ENCODE peak calls at places on chromosomes 4 and X, in nine cellular contexts. One of them, this sample, is unnamed.
A peak's percentile ranks its signal among the peaks of the same experiment; 100 is the strongest.

GRCh38 chrX:127138218-127138617 is 318.7 kb downstream of the PRR32 start:
- DNase-seq in thyroid gland: no peak
- DNase-seq in left lung: no peak
- DNase-seq in tibial nerve: no peak
- DNase-seq in CD8-positive, alpha-beta memory T cell: no peak
- DNase-seq in IMR-90: no peak
- DNase-seq in colonic mucosa: no peak
- DNase-seq in upper lobe of right lung: no peak
- DNase-seq in mammary epithelial cell: no peak
- DNase-seq in this sample: no peak

GRCh38 chr4:13173974-13174373 is 310.2 kb downstream of the RAB28 start:
- DNase-seq in thyroid gland: peak; percentile 13
- DNase-seq in left lung: peak; percentile 41
- DNase-seq in tibial nerve: peak; percentile 65
- DNase-seq in CD8-positive, alpha-beta memory T cell: no peak
- DNase-seq in IMR-90: no peak
- DNase-seq in colonic mucosa: peak; percentile 30
- DNase-seq in upper lobe of right lung: no peak
- DNase-seq in mammary epithelial cell: no peak
- DNase-seq in this sample: no peak

GRCh38 chr4:182449186-182449880 is 206.1 kb downstream of the TENM3 start:
- DNase-seq in thyroid gland: no peak
- DNase-seq in left lung: no peak
- DNase-seq in tibial nerve: no peak
- DNase-seq in CD8-positive, alpha-beta memory T cell: no peak
- DNase-seq in IMR-90: peak; percentile 49
- DNase-seq in colonic mucosa: peak; percentile 19
- DNase-seq in upper lobe of right lung: no peak
- DNase-seq in mammary epithelial cell: peak; percentile 54
- DNase-seq in this sample: peak; percentile 57

GRCh38 chrX:136823175-136823574 is 42.4 kb upstream of the ARHGEF6 start:
- DNase-seq in thyroid gland: no peak
- DNase-seq in left lung: no peak
- DNase-seq in tibial nerve: no peak
- DNase-seq in CD8-positive, alpha-beta memory T cell: no peak
- DNase-seq in IMR-90: peak; percentile 54
- DNase-seq in colonic mucosa: no peak
- DNase-seq in upper lobe of right lung: no peak
- DNase-seq in mammary epithelial cell: peak; percentile 25
- DNase-seq in this sample: no peak

GRCh38 chr4:59960143-59960542 is 1240.0 kb upstream of the ADGRL3 start:
- DNase-seq in thyroid gland: no peak
- DNase-seq in left lung: no peak
- DNase-seq in tibial nerve: no peak
- DNase-seq in CD8-positive, alpha-beta memory T cell: no peak
- DNase-seq in IMR-90: no peak
- DNase-seq in colonic mucosa: no peak
- DNase-seq in upper lobe of right lung: no peak
- DNase-seq in mammary epithelial cell: no peak
- DNase-seq in this sample: no peak

GRCh38 chr4:34039766-34040165 is 2204.5 kb downstream of the ARAP2 start:
- DNase-seq in thyroid gland: no peak
- DNase-seq in left lung: no peak
- DNase-seq in tibial nerve: no peak
- DNase-seq in CD8-positive, alpha-beta memory T cell: no peak
- DNase-seq in IMR-90: no peak
- DNase-seq in colonic mucosa: no peak
- DNase-seq in upper lobe of right lung: no peak
- DNase-seq in mammary epithelial cell: no peak
- DNase-seq in this sample: no peak

GRCh38 chr4:41619161-41619560 is 81.2 kb downstream of the LIMCH1 start:
- DNase-seq in thyroid gland: no peak
- DNase-seq in left lung: no peak
- DNase-seq in tibial nerve: no peak
- DNase-seq in CD8-positive, alpha-beta memory T cell: no peak
- DNase-seq in IMR-90: no peak
- DNase-seq in colonic mucosa: no peak
- DNase-seq in upper lobe of right lung: no peak
- DNase-seq in mammary epithelial cell: no peak
- DNase-seq in this sample: no peak

GRCh38 chrX:103584606-103585005 is 709 bp upstream of the TCEAL4 start:
- DNase-seq in thyroid gland: no peak
- DNase-seq in left lung: no peak
- DNase-seq in tibial nerve: no peak
- DNase-seq in CD8-positive, alpha-beta memory T cell: no peak
- DNase-seq in IMR-90: no peak
- DNase-seq in colonic mucosa: no peak
- DNase-seq in upper lobe of right lung: no peak
- DNase-seq in mammary epithelial cell: no peak
- DNase-seq in this sample: peak; percentile 66

GRCh38 chrX:115147220-115147619 is 42.0 kb upstream of the RBMXL3 start:
- DNase-seq in thyroid gland: no peak
- DNase-seq in left lung: no peak
- DNase-seq in tibial nerve: no peak
- DNase-seq in CD8-positive, alpha-beta memory T cell: no peak
- DNase-seq in IMR-90: peak; percentile 40
- DNase-seq in colonic mucosa: no peak
- DNase-seq in upper lobe of right lung: no peak
- DNase-seq in mammary epithelial cell: peak; percentile 4
- DNase-seq in this sample: no peak

GRCh38 chr4:128718793-128719192 is 90.7 kb upstream of the JADE1 start:
- DNase-seq in thyroid gland: no peak
- DNase-seq in left lung: no peak
- DNase-seq in tibial nerve: no peak
- DNase-seq in CD8-positive, alpha-beta memory T cell: no peak
- DNase-seq in IMR-90: peak; percentile 75
- DNase-seq in colonic mucosa: no peak
- DNase-seq in upper lobe of right lung: no peak
- DNase-seq in mammary epithelial cell: no peak
- DNase-seq in this sample: no peak

GRCh38 chr4:125266901-125267601 is 47.7 kb upstream of the FAT4 start:
- DNase-seq in thyroid gland: no peak
- DNase-seq in left lung: no peak
- DNase-seq in tibial nerve: no peak
- DNase-seq in CD8-positive, alpha-beta memory T cell: no peak
- DNase-seq in IMR-90: peak; percentile 87
- DNase-seq in colonic mucosa: no peak
- DNase-seq in upper lobe of right lung: no peak
- DNase-seq in mammary epithelial cell: peak; percentile 96
- DNase-seq in this sample: no peak

GRCh38 chrX:155216940-155217450 is 735 bp downstream of the VBP1 start:
- DNase-seq in thyroid gland: peak; percentile 1
- DNase-seq in left lung: no peak
- DNase-seq in tibial nerve: no peak
- DNase-seq in CD8-positive, alpha-beta memory T cell: no peak
- DNase-seq in IMR-90: peak; percentile 4
- DNase-seq in colonic mucosa: no peak
- DNase-seq in upper lobe of right lung: no peak
- DNase-seq in mammary epithelial cell: no peak
- DNase-seq in this sample: no peak

GRCh38 chr4:168710353-168710946 is 213.6 kb downstream of the PALLD start:
- DNase-seq in thyroid gland: peak; percentile 65
- DNase-seq in left lung: no peak
- DNase-seq in tibial nerve: no peak
- DNase-seq in CD8-positive, alpha-beta memory T cell: no peak
- DNase-seq in IMR-90: peak; percentile 79
- DNase-seq in colonic mucosa: peak; percentile 32
- DNase-seq in upper lobe of right lung: no peak
- DNase-seq in mammary epithelial cell: peak; percentile 54
- DNase-seq in this sample: no peak

GRCh38 chrX:9132036-9132435 is 98.1 kb upstream of the FAM9B start:
- DNase-seq in thyroid gland: no peak
- DNase-seq in left lung: no peak
- DNase-seq in tibial nerve: no peak
- DNase-seq in CD8-positive, alpha-beta memory T cell: no peak
- DNase-seq in IMR-90: no peak
- DNase-seq in colonic mucosa: no peak
- DNase-seq in upper lobe of right lung: no peak
- DNase-seq in mammary epithelial cell: no peak
- DNase-seq in this sample: no peak

GRCh38 chr4:69831646-69832325 is 28.2 kb downstream of the SULT1E1 start:
- DNase-seq in thyroid gland: no peak
- DNase-seq in left lung: peak; percentile 49
- DNase-seq in tibial nerve: no peak
- DNase-seq in CD8-positive, alpha-beta memory T cell: no peak
- DNase-seq in IMR-90: no peak
- DNase-seq in colonic mucosa: peak; percentile 43
- DNase-seq in upper lobe of right lung: no peak
- DNase-seq in mammary epithelial cell: no peak
- DNase-seq in this sample: no peak

GRCh38 chrX:155148724-155149537 is 67.3 kb upstream of the VBP1 start:
- DNase-seq in thyroid gland: peak; percentile 2
- DNase-seq in left lung: no peak
- DNase-seq in tibial nerve: no peak
- DNase-seq in CD8-positive, alpha-beta memory T cell: peak; percentile 1
- DNase-seq in IMR-90: peak; percentile 11
- DNase-seq in colonic mucosa: peak; percentile 48
- DNase-seq in upper lobe of right lung: no peak
- DNase-seq in mammary epithelial cell: peak; percentile 12
- DNase-seq in this sample: peak; percentile 18

GRCh38 chrX:137747231-137747630 is 181.3 kb downstream of the ZIC3 start:
- DNase-seq in thyroid gland: no peak
- DNase-seq in left lung: no peak
- DNase-seq in tibial nerve: no peak
- DNase-seq in CD8-positive, alpha-beta memory T cell: no peak
- DNase-seq in IMR-90: no peak
- DNase-seq in colonic mucosa: no peak
- DNase-seq in upper lobe of right lung: no peak
- DNase-seq in mammary epithelial cell: no peak
- DNase-seq in this sample: no peak

GRCh38 chr4:149518471-149518870 is 297.2 kb downstream of the IQCM start:
- DNase-seq in thyroid gland: no peak
- DNase-seq in left lung: no peak
- DNase-seq in tibial nerve: no peak
- DNase-seq in CD8-positive, alpha-beta memory T cell: no peak
- DNase-seq in IMR-90: no peak
- DNase-seq in colonic mucosa: no peak
- DNase-seq in upper lobe of right lung: no peak
- DNase-seq in mammary epithelial cell: no peak
- DNase-seq in this sample: no peak

GRCh38 chr4:108813261-108813660 is 50.4 kb upstream of the ETNPPL start:
- DNase-seq in thyroid gland: no peak
- DNase-seq in left lung: no peak
- DNase-seq in tibial nerve: no peak
- DNase-seq in CD8-positive, alpha-beta memory T cell: no peak
- DNase-seq in IMR-90: no peak
- DNase-seq in colonic mucosa: no peak
- DNase-seq in upper lobe of right lung: no peak
- DNase-seq in mammary epithelial cell: peak; percentile 8
- DNase-seq in this sample: no peak

GRCh38 chr4:24777528-24777927 is 17.8 kb upstream of the SOD3 start:
- DNase-seq in thyroid gland: no peak
- DNase-seq in left lung: no peak
- DNase-seq in tibial nerve: no peak
- DNase-seq in CD8-positive, alpha-beta memory T cell: no peak
- DNase-seq in IMR-90: no peak
- DNase-seq in colonic mucosa: no peak
- DNase-seq in upper lobe of right lung: no peak
- DNase-seq in mammary epithelial cell: no peak
- DNase-seq in this sample: no peak
- H3K4me1 ChIP-seq in thyroid gland: peaks cover 22% of the 10 kb centered on the region
- H3K4me1 ChIP-seq in left lung: no peaks in the 10 kb centered on the region
- H3K4me1 ChIP-seq in tibial nerve: peaks cover 52% of the 10 kb centered on the region
- H3K4me1 ChIP-seq in CD8-positive, alpha-beta memory T cell: no peaks in the 10 kb centered on the region
- H3K4me1 ChIP-seq in IMR-90: peaks cover 18% of the 10 kb centered on the region
- H3K4me1 ChIP-seq in colonic mucosa: no peaks in the 10 kb centered on the region
- H3K4me1 ChIP-seq in upper lobe of right lung: no peaks in the 10 kb centered on the region
- H3K4me1 ChIP-seq in mammary epithelial cell: peaks cover 16% of the 10 kb centered on the region
- H3K4me1 ChIP-seq in this sample: no peaks in the 10 kb centered on the region

GRCh38 chrX:120419465-120419864 is 49.6 kb downstream of the LAMP2 start:
- DNase-seq in thyroid gland: no peak
- DNase-seq in left lung: no peak
- DNase-seq in tibial nerve: no peak
- DNase-seq in CD8-positive, alpha-beta memory T cell: no peak
- DNase-seq in IMR-90: no peak
- DNase-seq in colonic mucosa: no peak
- DNase-seq in upper lobe of right lung: no peak
- DNase-seq in mammary epithelial cell: no peak
- DNase-seq in this sample: no peak
- H3K4me1 ChIP-seq in thyroid gland: no peaks in the 10 kb centered on the region
- H3K4me1 ChIP-seq in left lung: no peaks in the 10 kb centered on the region
- H3K4me1 ChIP-seq in tibial nerve: no peaks in the 10 kb centered on the region
- H3K4me1 ChIP-seq in CD8-positive, alpha-beta memory T cell: peaks cover 20% of the 10 kb centered on the region
- H3K4me1 ChIP-seq in IMR-90: no peaks in the 10 kb centered on the region
- H3K4me1 ChIP-seq in colonic mucosa: no peaks in the 10 kb centered on the region
- H3K4me1 ChIP-seq in upper lobe of right lung: no peaks in the 10 kb centered on the region
- H3K4me1 ChIP-seq in mammary epithelial cell: no peaks in the 10 kb centered on the region
- H3K4me1 ChIP-seq in this sample: peaks cover 3% of the 10 kb centered on the region

GRCh38 chr4:2241410-2242353 is at the start of the genes HAUS3 and POLN:
- DNase-seq in thyroid gland: peak; percentile 98
- DNase-seq in left lung: peak; percentile 99
- DNase-seq in tibial nerve: peak; percentile 96
- DNase-seq in CD8-positive, alpha-beta memory T cell: peak; percentile 99
- DNase-seq in IMR-90: peak; percentile 96
- DNase-seq in colonic mucosa: peak; percentile 99
- DNase-seq in upper lobe of right lung: peak; percentile 99
- DNase-seq in mammary epithelial cell: peak; percentile 97
- DNase-seq in this sample: peak; percentile 98
- H3K4me1 ChIP-seq in thyroid gland: peaks cover 37% of the 10 kb centered on the region
- H3K4me1 ChIP-seq in left lung: peaks cover 73% of the 10 kb centered on the region
- H3K4me1 ChIP-seq in tibial nerve: peaks cover 90% of the 10 kb centered on the region
- H3K4me1 ChIP-seq in CD8-positive, alpha-beta memory T cell: peaks cover 39% of the 10 kb centered on the region
- H3K4me1 ChIP-seq in IMR-90: peaks cover 6% of the 10 kb centered on the region
- H3K4me1 ChIP-seq in colonic mucosa: peaks cover 17% of the 10 kb centered on the region
- H3K4me1 ChIP-seq in upper lobe of right lung: peaks cover 53% of the 10 kb centered on the region
- H3K4me1 ChIP-seq in mammary epithelial cell: peaks cover 14% of the 10 kb centered on the region
- H3K4me1 ChIP-seq in this sample: peaks cover 12% of the 10 kb centered on the region

DNA sequence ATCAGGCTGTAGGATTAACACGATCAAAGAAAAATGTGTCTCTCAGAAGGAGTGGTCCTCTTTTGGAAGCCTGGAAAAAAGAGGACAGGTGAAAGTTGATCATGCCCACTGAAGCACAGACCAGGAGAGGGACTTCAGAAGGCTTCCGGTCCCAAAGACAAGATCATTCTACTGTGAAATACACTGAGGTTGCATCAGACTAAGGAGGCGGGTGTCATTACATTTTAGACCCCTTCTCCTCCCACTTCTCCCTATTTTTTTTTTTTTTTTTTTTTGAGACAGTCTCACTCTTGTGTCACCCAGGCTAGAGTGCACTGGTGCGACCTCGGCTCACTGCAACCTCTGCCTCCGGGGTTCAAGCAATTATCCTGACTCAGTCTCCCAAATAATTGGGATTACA is 67.5 kb downstream of the RBM47 start:
- DNase-seq in thyroid gland: no peak
- DNase-seq in left lung: no peak
- DNase-seq in tibial nerve: no peak
- DNase-seq in CD8-positive, alpha-beta memory T cell: no peak
- DNase-seq in IMR-90: no peak
- DNase-seq in colonic mucosa: no peak
- DNase-seq in upper lobe of right lung: no peak
- DNase-seq in mammary epithelial cell: no peak
- DNase-seq in this sample: no peak
- H3K4me1 ChIP-seq in thyroid gland: peaks cover 61% of the 10 kb centered on the region
- H3K4me1 ChIP-seq in left lung: peaks cover 90% of the 10 kb centered on the region
- H3K4me1 ChIP-seq in tibial nerve: no peaks in the 10 kb centered on the region
- H3K4me1 ChIP-seq in CD8-positive, alpha-beta memory T cell: no peaks in the 10 kb centered on the region
- H3K4me1 ChIP-seq in IMR-90: peaks cover 3% of the 10 kb centered on the region
- H3K4me1 ChIP-seq in colonic mucosa: no peaks in the 10 kb centered on the region
- H3K4me1 ChIP-seq in upper lobe of right lung: peaks cover 17% of the 10 kb centered on the region
- H3K4me1 ChIP-seq in mammary epithelial cell: peaks cover 3% of the 10 kb centered on the region
- H3K4me1 ChIP-seq in this sample: peaks cover 5% of the 10 kb centered on the region